ENCODE peak calls at places on chromosome 19, in seven cellular contexts. B is heart right ventricle, L is keratinocyte, Z is psoas muscle, W is NCI-H1694 treated with DMSO at 0.1 percent for 48 hours, S is adipocyte, H is foreskin melanocyte. N is an unnamed sample.

GRCh38 chr19:6127716-6128335 is 7.6 kb upstream of the ACSBG2 start:
- DNase-seq in H (no peak), L (no peak), Z (no peak), S (no peak), B (no peak), W (no peak), N (no peak)

GRCh38 chr19:5339950-5340636 is 519 bp downstream of the PTPRS start:
- DNase-seq in B (no peak), W (no peak), Z (no peak), S (peak; percentile 75), H (no peak), L (no peak), N (no peak)

GRCh38 chr19:32881766-32882165 is 12.2 kb upstream of the SLC7A9 start:
- DNase-seq in L (no peak), H (no peak), Z (peak; percentile 27), S (no peak), B (no peak), W (no peak), N (no peak)

GRCh38 chr19:32336259-32337111 is 8.9 kb upstream of the ZNF507 start:
- DNase-seq in W (no peak), S (peak; percentile 48), H (no peak), B (no peak), Z (no peak), L (no peak), N (no peak)

GRCh38 chr19:44985445-44985844 is 15.8 kb upstream of the RELB start:
- DNase-seq in Z (no peak), H (no peak), S (no peak), L (no peak), B (no peak), W (no peak), N (no peak)

GRCh38 chr19:14347999-14348889 is 33.0 kb upstream of the ADGRE5 start:
- DNase-seq in Z (peak; percentile 80), L (no peak), W (no peak), B (peak; percentile 75), S (peak; percentile 76), H (no peak), N (peak; percentile 31)

GRCh38 chr19:46611791-46612190 is 10.7 kb downstream of the CALM3 start:
- DNase-seq in W (no peak), B (no peak), Z (peak; percentile 46), L (no peak), S (no peak), H (no peak), N (peak; percentile 59)

GRCh38 chr19:329876-330275 is 14.7 kb downstream of the MIER2 start:
- DNase-seq in L (no peak), H (no peak), W (no peak), B (no peak), Z (no peak), S (no peak), N (no peak)

GRCh38 chr19:8731428-8732169 is 10.2 kb downstream of the OR2Z1 start:
- DNase-seq in W (no peak), S (no peak), B (no peak), H (no peak), L (no peak), Z (no peak), N (no peak)